ENCODE peak calls at places on chromosomes 12 and 14, in four cellular contexts. U, X, M and H are unnamed samples.

GRCh38 chr12:66775941-66776340 is 97.1 kb upstream of the GRIP1 start:
- DNase-seq in U (no peak), X (no peak), M (no peak), H (no peak)

GRCh38 chr12:76346798-76347420 is 1.3 kb downstream of the BBS10 start:
- DNase-seq in U (peak), X (peak), M (peak), H (peak)

GRCh38 chr12:28512876-28513275 is 322.6 kb downstream of the CCDC91 start:
- DNase-seq in U (peak), X (no peak), M (no peak), H (no peak)

GRCh38 chr12:70543444-70543843 is 93.8 kb downstream of the PTPRB start:
- DNase-seq in U (peak), X (no peak), M (no peak), H (no peak)

GRCh38 chr12:12008931-12009611 is 61.7 kb upstream of the BCL2L14 start:
- DNase-seq in U (peak), X (peak), M (peak), H (no peak)

GRCh38 chr12:101570022-101570421 is 24.7 kb upstream of the MYBPC1 start:
- DNase-seq in U (peak), X (no peak), M (peak), H (peak)

GRCh38 chr14:21317433-21317832 is 37.5 kb downstream of the RPGRIP1 start:
- DNase-seq in U (no peak), X (peak), M (no peak), H (no peak)

GRCh38 chr12:122309564-122310121 is 43.3 kb upstream of the VPS33A start:
- DNase-seq in U (peak), X (no peak), M (no peak), H (no peak)

GRCh38 chr12:33671676-33672075 is 232.1 kb upstream of the SYT10 start:
- DNase-seq in U (no peak), X (no peak), M (no peak), H (no peak)

GRCh38 chr12:45433441-45433868 is 217.6 kb downstream of the ANO6 start:
- DNase-seq in U (no peak), X (no peak), M (no peak), H (no peak)

GRCh38 chr14:58662028-58662427 is 24.3 kb downstream of the DACT1 start:
- DNase-seq in U (no peak), X (no peak), M (no peak), H (no peak)

GRCh38 chr12:75641031-75641780 is 129.8 kb upstream of the KRR1 start:
- DNase-seq in U (peak), X (peak), M (no peak), H (peak)

GRCh38 chr12:117468016-117468415 is 106.6 kb upstream of the NOS1 start:
- DNase-seq in U (no peak), X (no peak), M (no peak), H (no peak)

GRCh38 chr14:105092124-105092911 is 27.1 kb upstream of the GPR132 start:
- DNase-seq in U (no peak), X (peak), M (no peak), H (no peak)

GRCh38 chr12:52151859-52152783 is 39.7 kb downstream of the KRT80 start:
- DNase-seq in U (peak), X (peak), M (no peak), H (peak)

GRCh38 chr14:105154476-105154871 is 14.1 kb downstream of the JAG2 start:
- DNase-seq in U (no peak), X (no peak), M (no peak), H (no peak)

GRCh38 chr12:112998997-112999767 is 20.9 kb downstream of the OAS2 start:
- DNase-seq in U (no peak), X (peak), M (peak), H (peak)

GRCh38 chr12:30026621-30027234 is 243.0 kb upstream of the TMTC1 start:
- DNase-seq in U (peak), X (no peak), M (no peak), H (no peak)

GRCh38 chr12:4031703-4032291 is 158.6 kb upstream of the PARP11 start:
- DNase-seq in U (peak), X (no peak), M (no peak), H (peak)

GRCh38 chr14:99191663-99192621 is 80.1 kb downstream of the BCL11B start:
- DNase-seq in U (peak), X (no peak), M (peak), H (no peak)

GRCh38 chr14:93295541-93296220 is 37.2 kb downstream of the BTBD7 start:
- DNase-seq in U (no peak), X (no peak), M (no peak), H (no peak)

GRCh38 chr14:102374264-102374663 is 11.5 kb downstream of the TECPR2 start:
- DNase-seq in U (no peak), X (no peak), M (no peak), H (no peak)

GRCh38 chr14:94001501-94002396 is 4.6 kb downstream of the CCDC197 start:
- DNase-seq in U (peak), X (peak), M (peak), H (peak)

GRCh38 chr12:14273911-14274306 is 91.6 kb upstream of the ATF7IP start:
- DNase-seq in U (no peak), X (no peak), M (no peak), H (peak)

GRCh38 chr12:53870122-53870521 is 68.5 kb upstream of the HOXC13 start:
- DNase-seq in U (no peak), X (no peak), M (no peak), H (no peak)

GRCh38 chr14:96066976-96067375 is 27.8 kb downstream of the C14orf132 start:
- DNase-seq in U (no peak), X (no peak), M (no peak), H (no peak)

GRCh38 chr14:50897658-50898175 is 25.9 kb downstream of the ABHD12B start:
- DNase-seq in U (no peak), X (no peak), M (no peak), H (no peak)

GRCh38 chr14:56120091-56120632 is 2.0 kb downstream of the PELI2 start:
- DNase-seq in U (peak), X (no peak), M (no peak), H (no peak)

GRCh38 chr14:70555890-70556289 is 21.1 kb upstream of the ADAM20 start:
- DNase-seq in U (peak), X (no peak), M (no peak), H (no peak)

GRCh38 chr12:127125607-127126259 is 1141.2 kb upstream of the TMEM132C start:
- DNase-seq in U (peak), X (no peak), M (no peak), H (no peak)

GRCh38 chr12:21818627-21819026 is 44.1 kb upstream of the KCNJ8 start:
- DNase-seq in U (peak), X (no peak), M (no peak), H (no peak)

GRCh38 chr14:70804556-70805162 is 4.7 kb downstream of the MAP3K9 start:
- DNase-seq in U (peak), X (no peak), M (no peak), H (no peak)

GRCh38 chr12:131990066-131990979 is 40.6 kb downstream of the EP400 start:
- DNase-seq in U (peak), X (no peak), M (peak), H (no peak)

GRCh38 chr12:103626498-103626897 is 39.4 kb downstream of the STAB2 start:
- DNase-seq in U (no peak), X (no peak), M (peak), H (no peak)

GRCh38 chr12:6224550-6224949 is 24.4 kb downstream of the CD9 start:
- DNase-seq in U (no peak), X (no peak), M (no peak), H (peak)

GRCh38 chr12:93698307-93699092 is 21.3 kb downstream of the CRADD start:
- DNase-seq in U (peak), X (no peak), M (no peak), H (no peak)

GRCh38 chr14:69900603-69901002 is 21.4 kb downstream of the SMOC1 start:
- DNase-seq in U (no peak), X (no peak), M (no peak), H (no peak)

GRCh38 chr14:37253905-37254304 is 56.2 kb downstream of the MIPOL1 start:
- DNase-seq in U (peak), X (no peak), M (no peak), H (no peak)

GRCh38 chr14:37246427-37246829 is 48.7 kb downstream of the MIPOL1 start:
- DNase-seq in U (peak), X (peak), M (peak), H (no peak)